ENCODE peak calls at places on chromosomes 3 and 15, in four cellular contexts. V is germinal center, O is activated gamma-delta T cell treated with Interleukin-2 at 50 U/mL for 16 hours, Q is choroid plexus epithelial cell. S is an unnamed sample.

GRCh38 chr15:76840830-76841460 is 64.2 kb downstream of the SCAPER start:
- DNase-seq in V (no peak), O (no peak), Q (peak; percentile 69), S (no peak)

GRCh38 chr3:13388816-13389215 is 31.3 kb downstream of the NUP210 start:
- DNase-seq in V (no peak), O (no peak), Q (no peak), S (no peak)

GRCh38 chr15:33500432-33500831 is 189.7 kb downstream of the RYR3 start:
- DNase-seq in V (no peak), O (no peak), Q (no peak), S (no peak)

GRCh38 chr3:128794788-128795649 is 69.0 kb downstream of the RAB7A start:
- DNase-seq in V (peak; percentile 83), O (peak; percentile 66), Q (peak; percentile 79), S (peak; percentile 72)

GRCh38 chr15:70493787-70494514 is 269.4 kb downstream of the UACA start:
- DNase-seq in V (no peak), O (no peak), Q (peak; percentile 50), S (no peak)

GRCh38 chr3:148681080-148681479 is 16.6 kb upstream of the AGTR1 start:
- DNase-seq in V (no peak), O (no peak), Q (peak; percentile 12), S (no peak)

GRCh38 chr15:99682455-99682854 is 50.8 kb downstream of the LYSMD4 start:
- DNase-seq in V (no peak), O (no peak), Q (peak; percentile 97), S (no peak)

GRCh38 chr15:40958146-40958545 is 4.9 kb downstream of the CHAC1 start:
- DNase-seq in V (no peak), O (no peak), Q (no peak), S (no peak)

GRCh38 chr15:75455424-75455981 is 4.0 kb upstream of the SIN3A start:
- DNase-seq in V (peak; percentile 93), O (peak; percentile 85), Q (peak; percentile 84), S (peak; percentile 92)

GRCh38 chr3:25468866-25469319 is 40.8 kb downstream of the RARB start:
- DNase-seq in V (no peak), O (no peak), Q (peak; percentile 93), S (no peak)

GRCh38 chr3:174120997-174121396 is 723.5 kb downstream of the NLGN1 start:
- DNase-seq in V (no peak), O (no peak), Q (no peak), S (no peak)

GRCh38 chr15:42591238-42591936 is 16.0 kb downstream of the STARD9 start:
- DNase-seq in V (peak; percentile 24), O (no peak), Q (peak; percentile 71), S (no peak)

GRCh38 chr15:75723847-75724660 is 11.4 kb upstream of the CSPG4 start:
- DNase-seq in V (peak; percentile 64), O (no peak), Q (peak; percentile 97), S (peak; percentile 67)

GRCh38 chr15:69793436-69793782 is 304.3 kb downstream of the TLE3 start:
- DNase-seq in V (no peak), O (no peak), Q (no peak), S (peak; percentile 2)

GRCh38 chr3:174355505-174355904 is 503.6 kb upstream of the NAALADL2 start:
- DNase-seq in V (no peak), O (no peak), Q (peak; percentile 56), S (no peak)

GRCh38 chr15:25439456-25439836 is 622 bp upstream of the UBE3A start:
- DNase-seq in V (no peak), O (no peak), Q (peak; percentile 39), S (no peak)

GRCh38 chr3:150710097-150710496 is 6.4 kb upstream of the ERICH6 start:
- DNase-seq in V (no peak), O (no peak), Q (no peak), S (no peak)

GRCh38 chr3:18378218-18378617 is 46.9 kb downstream of the SATB1 start:
- DNase-seq in V (no peak), O (no peak), Q (no peak), S (no peak)

GRCh38 chr15:45790325-45790943 is 155.6 kb downstream of the SQOR start:
- DNase-seq in V (peak; percentile 45), O (no peak), Q (peak; percentile 34), S (no peak)

GRCh38 chr15:49225572-49226281 is 55.7 kb downstream of the GALK2 start:
- DNase-seq in V (no peak), O (no peak), Q (peak; percentile 76), S (no peak)

GRCh38 chr15:82611348-82611747 is 35.8 kb downstream of the CPEB1 start:
- DNase-seq in V (no peak), O (no peak), Q (no peak), S (no peak)

S was measured in B cell.